ENCODE peak calls at places on chromosomes 16 and 17, in eight cellular contexts. F is stimulated activated CD8-positive, alpha-beta memory T cell treated with anti-CD3 and anti-CD28 coated beads, Interleukin-7, amount 100 ng/mL, for 1 hour; C is AG08395; Z is kidney glomerular epithelial cell; O is RWPE2; V is stimulated activated CD4-positive, alpha-beta T cell treated with anti-CD3 and anti-CD28 coated beads, Interleukin-15, amount 100 ng/mL, for 24 hours; J is GM18507; D is T-helper 1 cell. X is an unnamed sample.

GRCh38 chr17:50618941-50619340 is 15.7 kb upstream of the ABCC3 start:
- DNase-seq in F (no peak), C (peak; percentile 24), Z (no peak), O (no peak), V (no peak), J (no peak), D (no peak), X (peak; percentile 19)

GRCh38 chr16:8505327-8505991 is 84.9 kb downstream of the TMEM114 start:
- DNase-seq in F (no peak), C (no peak), Z (no peak), O (no peak), V (no peak), J (no peak), D (no peak), X (no peak)

GRCh38 chr16:77838597-77839255 is 50.4 kb downstream of the VAT1L start:
- DNase-seq in F (no peak), C (no peak), Z (no peak), O (no peak), V (no peak), J (no peak), D (no peak), X (no peak)

GRCh38 chr17:81287741-81288430 is 7.2 kb downstream of the SLC38A10 start:
- DNase-seq in F (no peak), C (no peak), Z (no peak), O (no peak), V (no peak), J (no peak), D (no peak), X (no peak)

GRCh38 chr16:11205754-11206459 is 50.1 kb downstream of the SOCS1 start:
- DNase-seq in F (no peak), C (peak; percentile 28), Z (no peak), O (no peak), V (no peak), J (no peak), D (no peak), X (no peak)

GRCh38 chr16:68003031-68003430 is 3.7 kb upstream of the DPEP2 start:
- DNase-seq in F (no peak), C (no peak), Z (no peak), O (no peak), V (no peak), J (no peak), D (no peak), X (no peak)

GRCh38 chr16:21663889-21664647 is at the start of gene OTOA:
- DNase-seq in F (no peak), C (no peak), Z (no peak), O (no peak), V (peak; percentile 40), J (no peak), D (no peak), X (no peak)

GRCh38 chr16:74987027-74987681 is 2.2 kb upstream of the WDR59 start:
- DNase-seq in F (no peak), C (no peak), Z (no peak), O (no peak), V (no peak), J (no peak), D (no peak), X (no peak)

GRCh38 chr16:10122546-10122945 is 59.7 kb downstream of the GRIN2A start:
- DNase-seq in F (no peak), C (peak; percentile 19), Z (no peak), O (no peak), V (no peak), J (no peak), D (no peak), X (no peak)

GRCh38 chr17:81419886-81420768 is 24.9 kb downstream of the BAHCC1 start:
- DNase-seq in F (no peak), C (no peak), Z (no peak), O (no peak), V (no peak), J (no peak), D (no peak), X (no peak)

GRCh38 chr16:78499399-78499798 is 399.9 kb downstream of the WWOX start:
- DNase-seq in F (no peak), C (no peak), Z (no peak), O (no peak), V (no peak), J (no peak), D (no peak), X (no peak)

GRCh38 chr16:58306327-58306726 is 11.5 kb upstream of the PRSS54 start:
- DNase-seq in F (no peak), C (no peak), Z (no peak), O (no peak), V (peak; percentile 70), J (no peak), D (no peak), X (no peak)

GRCh38 chr16:84278968-84279367 is 15.7 kb upstream of the WFDC1 start:
- DNase-seq in F (no peak), C (no peak), Z (no peak), O (no peak), V (no peak), J (no peak), D (no peak), X (no peak)

GRCh38 chr17:73950515-73950914 is 253.0 kb upstream of the RPL38 start:
- DNase-seq in F (no peak), C (no peak), Z (no peak), O (no peak), V (no peak), J (no peak), D (no peak), X (no peak)

GRCh38 chr17:9227819-9228407 is 206.6 kb downstream of the NTN1 start:
- DNase-seq in F (no peak), C (no peak), Z (no peak), O (no peak), V (no peak), J (no peak), D (no peak), X (no peak)

GRCh38 chr16:68084504-68085258 is 489 bp upstream of the NFATC3 start:
- DNase-seq in F (peak; percentile 68), C (peak; percentile 99), Z (peak; percentile 50), O (no peak), V (peak; percentile 94), J (peak; percentile 73), D (peak; percentile 70), X (no peak)

GRCh38 chr16:70553645-70554044 is 30.0 kb downstream of the SF3B3 start:
- DNase-seq in F (no peak), C (peak; percentile 87), Z (peak; percentile 40), O (no peak), V (no peak), J (no peak), D (no peak), X (no peak)

GRCh38 chr17:82816358-82816757 is 23.5 kb downstream of the ZNF750 start:
- DNase-seq in F (no peak), C (no peak), Z (no peak), O (no peak), V (no peak), J (no peak), D (no peak), X (no peak)

GRCh38 chr17:81512984-81513668 is 527 bp upstream of the ACTG1 start:
- DNase-seq in F (no peak), C (peak; percentile 38), Z (no peak), O (peak; percentile 76), V (peak; percentile 78), J (no peak), D (no peak), X (peak; percentile 48)

X was measured in NCI-H226.